ENCODE peak calls at places on chromosomes 5 and 9, in four cellular contexts. One of them, this sample, is unnamed.

GRCh38 chr5:135269828-135270545 is 129.0 kb downstream of the MACROH2A1 start:
- DNase-seq in ovary: no peak
- DNase-seq in HFFc6: peak; percentile 94
- DNase-seq in B cell: no peak
- DNase-seq in this sample: no peak

GRCh38 chr5:142922223-142922952 is 152.2 kb downstream of the ARHGAP26 start:
- DNase-seq in ovary: no peak
- DNase-seq in B cell: peak; percentile 30
- DNase-seq in HFFc6: peak; percentile 50
- DNase-seq in this sample: peak; percentile 29

GRCh38 chr9:28999057-28999456 is 1425.8 kb upstream of the C9orf72 start:
- DNase-seq in B cell: no peak
- DNase-seq in ovary: no peak
- DNase-seq in HFFc6: no peak
- DNase-seq in this sample: no peak

GRCh38 chr9:20815923-20816703 is 132.1 kb downstream of the FOCAD start:
- DNase-seq in B cell: no peak
- DNase-seq in HFFc6: no peak
- DNase-seq in ovary: no peak
- DNase-seq in this sample: no peak

GRCh38 chr9:103068666-103069207 is 73.6 kb downstream of the CYLC2 start:
- DNase-seq in B cell: no peak
- DNase-seq in HFFc6: no peak
- DNase-seq in ovary: no peak
- DNase-seq in this sample: no peak

GRCh38 chr5:82153082-82153481 is 125.1 kb downstream of the RPS23 start:
- DNase-seq in ovary: no peak
- DNase-seq in HFFc6: no peak
- DNase-seq in B cell: no peak
- DNase-seq in this sample: no peak

GRCh38 chr5:123147128-123147527 is 58.1 kb downstream of the PRDM6 start:
- DNase-seq in B cell: no peak
- DNase-seq in HFFc6: no peak
- DNase-seq in ovary: no peak
- DNase-seq in this sample: no peak

GRCh38 chr9:97984188-97985057 is 1.3 kb downstream of the ANP32B start:
- DNase-seq in HFFc6: peak; percentile 52
- DNase-seq in ovary: peak; percentile 92
- DNase-seq in B cell: peak; percentile 93
- DNase-seq in this sample: peak; percentile 89

GRCh38 chr9:126611592-126612328 is 2.0 kb upstream of the LMX1B start:
- DNase-seq in B cell: peak; percentile 85
- DNase-seq in HFFc6: peak; percentile 33
- DNase-seq in ovary: peak; percentile 79
- DNase-seq in this sample: peak; percentile 93

GRCh38 chr5:157600252-157600651 is 24.7 kb upstream of the ADAM19 start:
- DNase-seq in ovary: no peak
- DNase-seq in HFFc6: no peak
- DNase-seq in B cell: no peak
- DNase-seq in this sample: no peak

DNA sequence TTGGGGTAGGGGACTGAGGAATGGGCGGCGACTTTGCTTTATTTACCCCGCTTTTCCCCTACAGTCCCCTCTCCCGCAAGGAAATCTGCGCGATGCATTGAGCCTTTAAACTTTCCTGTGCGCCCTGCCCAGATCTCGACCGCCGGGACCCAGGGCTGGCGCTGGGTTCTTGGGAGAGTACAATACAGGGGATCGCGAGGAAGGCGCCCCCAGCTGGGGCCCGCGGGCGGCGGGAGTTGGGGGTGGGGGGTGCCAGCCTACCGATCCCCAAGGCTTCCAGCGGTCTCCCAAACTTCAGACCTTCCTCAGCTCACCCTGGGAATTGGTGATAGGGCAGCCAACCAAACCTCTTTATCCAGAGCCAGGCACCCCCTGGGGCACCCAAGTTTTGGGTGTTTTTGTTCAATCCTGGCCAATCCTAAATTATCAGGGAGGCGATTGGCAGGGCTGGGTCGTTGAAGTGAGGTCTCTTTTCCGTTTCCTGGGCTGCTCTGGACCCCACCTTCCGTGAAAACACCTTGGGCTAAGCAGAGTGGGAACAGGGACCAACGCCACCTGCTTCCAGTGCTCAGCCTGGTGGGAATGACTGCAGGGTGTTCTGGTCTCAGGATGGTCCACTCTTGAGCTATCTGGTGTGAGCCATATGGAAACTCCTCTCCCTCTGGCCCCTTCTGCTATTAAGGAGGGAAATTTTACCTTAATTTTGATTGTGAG is 51.4 kb upstream of the DAB2IP start:
- DNase-seq in ovary: no peak
- DNase-seq in B cell: no peak
- DNase-seq in HFFc6: no peak
- DNase-seq in this sample: peak; percentile 33
- TF ChIP-seq CTCF in ovary: no peak
- TF ChIP-seq CTCF in B cell: no peak
- TF ChIP-seq CTCF in HFFc6: no peak
- TF ChIP-seq CTCF in this sample: no peak

GRCh38 chr5:73437126-73438047 is 11.2 kb downstream of the FOXD1 start:
- DNase-seq in ovary: no peak
- DNase-seq in HFFc6: peak; percentile 30
- DNase-seq in B cell: peak; percentile 31
- DNase-seq in this sample: peak; percentile 64
- TF ChIP-seq CTCF in ovary: no peak
- TF ChIP-seq CTCF in HFFc6: peak; percentile 79
- TF ChIP-seq CTCF in B cell: no peak
- TF ChIP-seq CTCF in this sample: peak; percentile 10

DNA sequence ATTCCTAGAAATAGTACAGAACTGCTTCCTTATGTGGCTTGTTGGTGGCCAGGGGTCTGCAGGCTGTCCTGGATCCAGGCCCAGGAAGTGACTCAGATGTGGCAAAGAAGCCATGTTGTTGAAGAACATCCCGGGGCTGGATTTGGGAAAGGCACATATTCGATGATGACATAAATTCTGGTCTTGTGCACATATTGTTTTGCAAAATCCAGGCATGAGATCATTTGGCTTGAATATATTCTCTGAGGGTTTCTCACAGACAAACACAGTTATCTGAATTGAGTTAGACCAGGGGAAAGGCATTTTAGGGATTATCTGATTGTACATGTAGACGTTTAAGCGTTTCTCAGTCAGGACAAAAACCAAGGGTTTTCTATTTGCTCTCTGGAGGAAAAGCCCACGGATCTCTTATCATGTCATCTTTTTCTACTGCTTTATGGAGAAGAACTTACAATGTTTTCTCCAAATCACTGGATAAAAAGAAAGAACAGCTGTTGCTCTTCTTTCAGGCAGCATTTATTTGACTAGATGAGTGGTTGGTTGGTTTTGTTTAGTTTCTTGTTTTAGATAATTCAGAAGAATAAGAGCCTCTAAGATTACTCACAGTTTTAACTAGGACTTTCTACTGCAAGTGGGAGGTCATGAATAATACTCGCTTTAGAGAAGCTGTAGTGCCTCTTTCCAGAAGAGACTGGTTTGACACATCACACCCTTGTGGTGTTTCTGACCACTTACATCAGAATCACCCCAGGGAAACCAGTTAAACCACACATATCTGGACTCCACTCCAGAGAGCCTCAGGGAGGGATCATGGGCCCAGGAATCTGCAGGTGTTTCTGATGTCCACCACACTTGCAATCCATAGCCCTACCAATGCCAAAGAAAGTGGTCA is 29.5 kb upstream of the LHFPL2 start:
- DNase-seq in B cell: no peak
- DNase-seq in ovary: peak; percentile 73
- DNase-seq in HFFc6: peak; percentile 93
- DNase-seq in this sample: peak; percentile 18
- TF ChIP-seq CTCF in B cell: no peak
- TF ChIP-seq CTCF in ovary: no peak
- TF ChIP-seq CTCF in HFFc6: peak; percentile 53
- TF ChIP-seq CTCF in this sample: no peak

GRCh38 chr5:144697847-144698262 is 527.2 kb downstream of the KCTD16 start:
- DNase-seq in HFFc6: peak; percentile 99
- DNase-seq in ovary: no peak
- DNase-seq in B cell: no peak
- DNase-seq in this sample: no peak
- TF ChIP-seq CTCF in HFFc6: peak; percentile 64
- TF ChIP-seq CTCF in ovary: no peak
- TF ChIP-seq CTCF in B cell: no peak
- TF ChIP-seq CTCF in this sample: no peak

GRCh38 chr9:68574150-68574549 is 33.5 kb upstream of the TMEM252 start:
- DNase-seq in HFFc6: no peak
- DNase-seq in ovary: no peak
- DNase-seq in B cell: no peak
- DNase-seq in this sample: no peak
- TF ChIP-seq CTCF in HFFc6: peak; percentile 61
- TF ChIP-seq CTCF in ovary: no peak
- TF ChIP-seq CTCF in B cell: no peak
- TF ChIP-seq CTCF in this sample: no peak

GRCh38 chr5:112492291-112492690 is 73.2 kb upstream of the EPB41L4A start:
- DNase-seq in B cell: peak; percentile 69
- DNase-seq in ovary: no peak
- DNase-seq in HFFc6: peak; percentile 75
- DNase-seq in this sample: peak; percentile 59

GRCh38 chr5:112485802-112486427 is 66.8 kb upstream of the EPB41L4A start:
- DNase-seq in HFFc6: no peak
- DNase-seq in B cell: no peak
- DNase-seq in ovary: no peak
- DNase-seq in this sample: no peak

GRCh38 chr5:112491257-112491656 is 72.2 kb upstream of the EPB41L4A start:
- DNase-seq in ovary: no peak
- DNase-seq in B cell: peak; percentile 17
- DNase-seq in HFFc6: no peak
- DNase-seq in this sample: no peak
- TF ChIP-seq CTCF in ovary: no peak
- TF ChIP-seq CTCF in B cell: peak; percentile 53
- TF ChIP-seq CTCF in HFFc6: peak; percentile 77
- TF ChIP-seq CTCF in this sample: no peak

DNA sequence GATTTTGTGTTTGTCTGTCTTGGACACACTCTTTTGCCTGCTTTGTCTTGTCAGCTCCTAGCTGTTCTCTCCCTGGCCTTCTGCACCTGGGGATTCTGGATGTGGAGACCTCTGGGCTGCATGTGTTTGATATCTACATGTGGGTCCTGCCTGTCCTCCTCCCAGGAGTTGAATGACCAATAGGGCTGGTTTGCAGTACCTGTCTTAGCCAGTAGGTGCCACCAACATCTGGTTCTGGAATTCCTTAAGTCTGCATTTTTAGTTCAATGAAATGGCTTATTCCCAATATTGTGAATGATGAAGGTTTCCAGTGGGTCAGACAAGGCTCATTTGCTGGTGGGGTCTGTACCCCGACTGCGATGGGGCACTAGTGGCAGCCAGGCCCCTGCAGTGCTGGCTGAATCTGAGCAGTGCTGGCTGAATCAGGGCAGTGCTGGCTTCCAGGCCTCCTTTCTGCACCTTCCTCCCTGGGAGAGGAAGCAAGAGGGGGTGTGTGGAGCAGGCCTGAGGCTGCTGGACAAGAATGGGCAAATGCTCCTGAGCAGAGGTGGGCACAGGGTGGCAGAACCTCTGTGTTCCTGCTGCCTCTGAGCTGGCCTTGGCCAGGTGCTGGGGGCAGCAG is 73.3 kb downstream of the RXRA start:
- DNase-seq in HFFc6: peak; percentile 25
- DNase-seq in B cell: no peak
- DNase-seq in ovary: no peak
- DNase-seq in this sample: no peak
- TF ChIP-seq CTCF in HFFc6: peak; percentile 84
- TF ChIP-seq CTCF in B cell: peak; percentile 59
- TF ChIP-seq CTCF in ovary: no peak
- TF ChIP-seq CTCF in this sample: no peak

GRCh38 chr5:77864997-77865396 is 88.9 kb upstream of the TBCA start:
- DNase-seq in B cell: no peak
- DNase-seq in HFFc6: no peak
- DNase-seq in ovary: no peak
- DNase-seq in this sample: no peak

GRCh38 chr5:77869115-77869798 is 93.1 kb upstream of the TBCA start:
- DNase-seq in B cell: no peak
- DNase-seq in ovary: no peak
- DNase-seq in HFFc6: no peak
- DNase-seq in this sample: no peak

GRCh38 chr5:77866198-77866597 is 90.1 kb upstream of the TBCA start:
- DNase-seq in ovary: no peak
- DNase-seq in HFFc6: no peak
- DNase-seq in B cell: no peak
- DNase-seq in this sample: no peak

GRCh38 chr5:77867914-77868313 is 91.8 kb upstream of the TBCA start:
- DNase-seq in HFFc6: no peak
- DNase-seq in B cell: no peak
- DNase-seq in ovary: no peak
- DNase-seq in this sample: no peak

DNA sequence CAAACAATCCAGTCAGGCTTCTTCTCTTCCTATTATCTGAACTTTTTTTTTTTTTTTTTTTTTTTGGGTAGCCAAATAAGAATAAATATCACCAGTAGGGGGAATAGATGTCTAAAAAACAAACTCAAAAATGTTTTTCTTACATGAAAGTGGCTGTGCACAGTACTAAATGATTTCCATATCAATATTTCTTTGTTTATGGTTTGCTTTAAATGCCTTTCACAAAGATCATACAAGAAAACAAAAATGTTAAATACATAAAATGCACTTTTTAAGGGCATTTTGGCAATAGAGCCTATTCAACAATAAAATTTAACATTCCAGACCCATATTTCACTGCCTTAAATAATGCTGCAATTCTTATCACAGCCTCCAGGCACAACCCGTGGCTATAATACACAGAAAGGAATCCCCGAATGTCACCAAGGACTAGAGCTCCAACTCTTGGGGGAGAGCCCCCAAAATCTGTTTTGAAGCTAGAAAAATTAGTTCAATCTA is 91.1 kb upstream of the TBCA start:
- DNase-seq in HFFc6: peak; percentile 12
- DNase-seq in B cell: no peak
- DNase-seq in ovary: no peak
- DNase-seq in this sample: no peak
- TF ChIP-seq CTCF in HFFc6: peak; percentile 79
- TF ChIP-seq CTCF in B cell: peak; percentile 42
- TF ChIP-seq CTCF in ovary: no peak
- TF ChIP-seq CTCF in this sample: no peak

DNA sequence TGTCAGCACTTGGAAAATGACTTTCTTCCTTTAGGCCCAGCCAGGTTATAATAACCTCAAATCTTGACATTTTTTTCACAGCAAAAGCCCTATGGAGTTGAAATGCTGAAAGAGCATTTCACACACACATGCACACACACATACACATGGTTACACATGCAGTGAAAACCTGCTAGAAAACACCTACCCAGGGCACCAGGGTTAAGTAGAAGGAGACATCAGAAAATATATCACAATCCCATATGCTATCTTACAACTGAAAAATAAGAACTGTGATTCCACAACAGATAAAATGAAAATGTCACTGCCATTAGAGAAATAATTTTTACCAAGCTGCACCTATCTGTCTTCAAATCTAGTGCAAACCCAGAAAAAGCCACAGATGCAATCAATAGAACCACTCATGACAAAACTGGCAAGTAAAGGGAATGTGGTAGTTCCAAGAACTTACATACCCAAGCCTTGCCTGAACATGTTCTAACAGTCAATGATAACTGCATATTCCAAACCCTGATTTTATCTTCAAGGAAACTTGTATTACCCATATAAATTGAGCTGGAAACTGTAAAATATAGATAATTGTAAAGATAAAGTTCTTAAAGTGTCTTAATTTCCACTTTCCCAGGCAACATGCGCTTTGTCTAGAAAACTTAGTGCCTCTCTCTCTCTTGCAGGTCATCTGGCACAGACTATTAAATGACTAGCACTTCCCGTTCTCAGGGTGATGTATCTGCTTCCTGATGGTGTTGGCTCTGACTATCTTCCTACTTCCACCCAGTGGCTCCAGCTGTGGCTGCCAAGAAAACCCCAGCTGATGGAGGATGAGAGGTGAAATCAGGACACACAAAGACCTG is 250.2 kb upstream of the PTGER4 start:
- DNase-seq in ovary: no peak
- DNase-seq in HFFc6: no peak
- DNase-seq in B cell: no peak
- DNase-seq in this sample: no peak
- TF ChIP-seq CTCF in ovary: no peak
- TF ChIP-seq CTCF in HFFc6: no peak
- TF ChIP-seq CTCF in B cell: no peak
- TF ChIP-seq CTCF in this sample: no peak